ENCODE peak calls at places on chromosomes 1 and 21, in nine cellular contexts. Q is lung; Z is colonic mucosa; Y is CD8-positive, alpha-beta memory T cell; R is A549; K is thoracic aorta; B is choroid plexus epithelial cell; J is mucosa of descending colon; P is HFF-Myc. V is an unnamed sample.

GRCh38 chr1:24321150-24321549 is 2.0 kb downstream of the GRHL3 start:
- DNase-seq in Q (no peak), Z (no peak), Y (no peak), R (no peak), K (no peak), B (no peak), J (peak; percentile 4), P (no peak), V (no peak)

GRCh38 chr1:1173793-1174415 is at the start of gene TTLL10:
- DNase-seq in Q (no peak), Z (peak; percentile 35), Y (peak; percentile 85), R (no peak), K (no peak), B (no peak), J (peak; percentile 36), P (no peak), V (no peak)

GRCh38 chr1:204660509-204660908 is 25.0 kb downstream of the LRRN2 start:
- DNase-seq in Q (no peak), Z (no peak), Y (no peak), R (no peak), K (no peak), B (no peak), J (no peak), P (no peak), V (no peak)

GRCh38 chr1:171206956-171207355 is 21.9 kb downstream of the FMO2 start:
- DNase-seq in Q (no peak), Z (no peak), Y (no peak), R (no peak), K (no peak), B (no peak), J (no peak), P (no peak), V (no peak)

GRCh38 chr1:42925132-42925769 is 33.4 kb downstream of the SLC2A1 start:
- DNase-seq in Q (no peak), Z (no peak), Y (no peak), R (no peak), K (no peak), B (no peak), J (no peak), P (no peak), V (peak; percentile 55)

GRCh38 chr1:240029418-240029817 is 62.3 kb upstream of the FMN2 start:
- DNase-seq in Q (no peak), Z (no peak), Y (no peak), R (no peak), K (no peak), B (peak; percentile 19), J (no peak), P (peak; percentile 88), V (no peak)

GRCh38 chr1:1164701-1165451 is 8.8 kb upstream of the TTLL10 start:
- DNase-seq in Q (no peak), Z (no peak), Y (no peak), R (peak; percentile 29), K (no peak), B (no peak), J (no peak), P (no peak), V (no peak)

GRCh38 chr21:31780944-31781343 is 49.0 kb upstream of the SCAF4 start:
- DNase-seq in Q (no peak), Z (no peak), Y (no peak), R (peak; percentile 10), K (no peak), B (peak; percentile 12), J (no peak), P (no peak), V (peak; percentile 19)

GRCh38 chr21:15034126-15034848 is 30.5 kb downstream of the NRIP1 start:
- DNase-seq in Q (no peak), Z (no peak), Y (no peak), R (no peak), K (no peak), B (peak; percentile 67), J (no peak), P (peak; percentile 64), V (no peak)

GRCh38 chr1:26130695-26131094 is 19.1 kb downstream of the PDIK1L start:
- DNase-seq in Q (no peak), Z (no peak), Y (no peak), R (no peak), K (no peak), B (no peak), J (no peak), P (no peak), V (no peak)

GRCh38 chr1:44406761-44407429 is 1.8 kb downstream of the RNF220 start:
- DNase-seq in Q (no peak), Z (no peak), Y (no peak), R (no peak), K (no peak), B (no peak), J (no peak), P (no peak), V (no peak)

GRCh38 chr1:248303324-248303723 is at the start of gene OR2T12:
- DNase-seq in Q (no peak), Z (no peak), Y (no peak), R (no peak), K (no peak), B (no peak), J (no peak), P (no peak), V (no peak)

GRCh38 chr1:58902830-58903229 is 119.0 kb upstream of the JUN start:
- DNase-seq in Q (no peak), Z (no peak), Y (no peak), R (no peak), K (no peak), B (no peak), J (no peak), P (no peak), V (no peak)

GRCh38 chr1:58905628-58906256 is 121.9 kb upstream of the JUN start:
- DNase-seq in Q (no peak), Z (no peak), Y (no peak), R (no peak), K (no peak), B (no peak), J (no peak), P (no peak), V (no peak)

GRCh38 chr1:58903450-58904298 is 119.8 kb upstream of the JUN start:
- DNase-seq in Q (peak; percentile 94), Z (peak; percentile 93), Y (peak; percentile 76), R (peak; percentile 85), K (peak; percentile 82), B (peak; percentile 95), J (peak; percentile 92), P (no peak), V (no peak)

GRCh38 chr1:58905126-58905490 is 121.3 kb upstream of the JUN start:
- DNase-seq in Q (no peak), Z (peak; percentile 19), Y (no peak), R (no peak), K (no peak), B (no peak), J (no peak), P (no peak), V (no peak)

DNA sequence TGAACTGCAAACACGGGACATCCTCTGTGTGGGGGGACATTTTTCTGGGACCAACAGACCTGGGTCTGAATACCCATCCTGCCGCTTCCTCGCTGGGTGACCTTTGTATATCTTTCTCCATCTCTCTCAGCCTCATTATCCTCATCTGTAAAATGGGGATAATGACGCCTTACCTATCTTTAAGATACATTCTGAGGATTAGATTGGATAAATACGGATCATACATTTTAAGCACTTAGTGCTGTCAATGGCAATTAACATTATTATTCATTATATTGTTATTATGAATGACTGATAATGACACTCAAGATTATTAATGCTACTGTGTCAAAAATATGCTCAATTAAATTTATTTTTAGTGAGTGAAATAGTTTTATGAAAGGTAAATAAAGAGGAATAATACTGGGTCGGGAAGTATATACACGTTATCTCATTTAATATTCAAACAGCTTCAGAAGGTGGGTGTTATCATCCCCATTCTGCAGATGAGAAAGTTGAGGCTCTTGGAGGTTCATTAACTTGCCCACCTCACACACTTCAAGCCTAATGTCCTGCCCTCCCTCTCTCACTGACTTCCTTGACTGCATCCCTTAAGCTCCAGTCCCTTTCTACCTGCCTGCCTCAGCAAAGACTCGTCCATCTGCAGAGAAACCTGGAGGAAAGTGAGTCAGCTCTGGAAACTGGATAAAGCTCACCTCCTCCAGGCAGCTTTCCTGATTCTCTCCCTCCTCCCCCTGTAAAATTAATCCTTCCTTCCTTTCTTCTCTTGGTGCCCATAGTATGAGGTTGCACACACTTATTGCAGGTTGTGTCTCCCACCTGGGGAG is 120.7 kb upstream of the JUN start:
- DNase-seq in Q (no peak), Z (peak; percentile 18), Y (no peak), R (no peak), K (no peak), B (no peak), J (no peak), P (no peak), V (no peak)
- H3K4me3 ChIP-seq in Q (peak overlapping the region; percentile 38), Z (peak overlapping the region; percentile 41), Y (peak overlapping the region; percentile 53), R (peak overlapping the region; percentile 42), K (peak overlapping the region; percentile 72), B (peak overlapping the region; percentile 61), J (no peak overlapping the region), P (peak overlapping the region; percentile 44), V (no peak overlapping the region)

GRCh38 chr1:180633092-180634045 is 1.5 kb downstream of the XPR1 start:
- DNase-seq in Q (no peak), Z (no peak), Y (no peak), R (no peak), K (no peak), B (peak; percentile 61), J (no peak), P (no peak), V (no peak)
- H3K4me3 ChIP-seq in Q (no peak overlapping the region), Z (peak overlapping the region; percentile 84), Y (peak overlapping the region; percentile 80), R (peak overlapping the region; percentile 62), K (peak overlapping the region; percentile 74), B (peak overlapping the region; percentile 95), J (no peak overlapping the region), P (peak overlapping the region; percentile 80), V (no peak overlapping the region)

GRCh38 chr1:100891380-100891779 is 3.3 kb downstream of the EXTL2 start:
- DNase-seq in Q (no peak), Z (no peak), Y (no peak), R (no peak), K (no peak), B (no peak), J (no peak), P (no peak), V (no peak)

GRCh38 chr1:100892554-100892953 is 2.1 kb downstream of the EXTL2 start:
- DNase-seq in Q (no peak), Z (no peak), Y (no peak), R (no peak), K (no peak), B (no peak), J (no peak), P (no peak), V (no peak)

GRCh38 chr1:100894622-100895539 is at the start of gene EXTL2:
- DNase-seq in Q (peak; percentile 90), Z (peak; percentile 92), Y (peak; percentile 76), R (peak; percentile 85), K (peak; percentile 36), B (peak; percentile 76), J (peak; percentile 93), P (peak; percentile 77), V (peak; percentile 55)

GRCh38 chr1:100895540-100896480 is at the start of gene SLC30A7:
- DNase-seq in Q (peak; percentile 97), Z (peak; percentile 98), Y (peak; percentile 97), R (peak; percentile 92), K (peak; percentile 87), B (peak; percentile 89), J (peak; percentile 98), P (peak; percentile 78), V (peak; percentile 82)

GRCh38 chr1:100893718-100894117 is 924 bp downstream of the EXTL2 start:
- DNase-seq in Q (no peak), Z (no peak), Y (no peak), R (no peak), K (no peak), B (no peak), J (no peak), P (no peak), V (no peak)
- H3K4me3 ChIP-seq in Q (no peak overlapping the region), Z (no peak overlapping the region), Y (no peak overlapping the region), R (peak overlapping the region; percentile 99), K (peak overlapping the region; percentile 98), B (peak overlapping the region; percentile 89), J (no peak overlapping the region), P (peak overlapping the region; percentile 98), V (peak overlapping the region; percentile 78)

GRCh38 chr1:174000274-174000852 is 21.8 kb downstream of the RC3H1 start:
- DNase-seq in Q (no peak), Z (no peak), Y (no peak), R (no peak), K (no peak), B (peak; percentile 73), J (no peak), P (no peak), V (no peak)
- H3K4me3 ChIP-seq in Q (no peak overlapping the region), Z (no peak overlapping the region), Y (no peak overlapping the region), R (no peak overlapping the region), K (no peak overlapping the region), B (no peak overlapping the region), J (no peak overlapping the region), P (no peak overlapping the region), V (no peak overlapping the region)

V was measured in Jurkat, Clone E6-1.